ENCODE peak calls at places on chromosomes 13 and 19, in nine cellular contexts. T, H, G, K, P, V, J, D and W are unnamed samples.

GRCh38 chr19:30102666-30103065 is 160.6 kb downstream of the URI1 start:
- DNase-seq in D (no peak), V (no peak), H (no peak), J (no peak), K (no peak), T (no peak), G (no peak), P (no peak), W (no peak)

GRCh38 chr19:35208121-35208520 is 20.4 kb downstream of the FAM187B start:
- DNase-seq in H (no peak), D (no peak), T (no peak), J (no peak), K (peak; percentile 61), V (no peak), P (no peak), G (no peak), W (no peak)

GRCh38 chr13:26425439-26426358 is 131.8 kb upstream of the WASF3 start:
- DNase-seq in H (no peak), V (no peak), P (no peak), K (no peak), G (no peak), T (no peak), J (no peak), D (peak; percentile 55), W (peak; percentile 27)

GRCh38 chr19:39277598-39277997 is 9.4 kb downstream of the IFNL2 start:
- DNase-seq in H (no peak), P (no peak), T (no peak), G (no peak), V (no peak), D (peak; percentile 51), K (no peak), J (no peak), W (peak; percentile 7)

GRCh38 chr13:113767366-113767765 is 8.3 kb downstream of the TMEM255B start:
- DNase-seq in T (no peak), H (no peak), D (no peak), G (no peak), K (no peak), V (no peak), J (no peak), P (no peak), W (no peak)

GRCh38 chr13:95573226-95573625 is 20.7 kb downstream of the CLDN10 start:
- DNase-seq in D (peak; percentile 27), G (no peak), V (no peak), P (no peak), H (no peak), K (no peak), T (no peak), J (no peak), W (peak; percentile 26)

GRCh38 chr19:49512970-49513745 is 697 bp downstream of the FCGRT start:
- DNase-seq in J (no peak), V (peak; percentile 35), P (peak; percentile 64), K (peak; percentile 40), H (no peak), T (no peak), D (no peak), G (no peak), W (peak; percentile 27)

GRCh38 chr19:21482863-21483276 is 22.5 kb upstream of the ZNF429 start:
- DNase-seq in P (peak; percentile 72), J (peak; percentile 35), V (no peak), G (no peak), K (peak; percentile 66), T (peak; percentile 60), H (peak; percentile 60), D (peak; percentile 44), W (peak; percentile 7)

GRCh38 chr13:36438594-36439483 is 6.5 kb downstream of the CCNA1 start:
- DNase-seq in K (no peak), D (no peak), J (no peak), V (no peak), G (no peak), P (no peak), T (no peak), H (no peak), W (no peak)

GRCh38 chr13:95335667-95336066 is 34.4 kb upstream of the ABCC4 start:
- DNase-seq in D (peak; percentile 28), H (no peak), T (no peak), V (no peak), K (no peak), J (no peak), G (no peak), P (no peak), W (peak; percentile 16)

GRCh38 chr19:35715981-35716734 is 1.6 kb upstream of the KMT2B start:
- DNase-seq in J (no peak), V (no peak), H (no peak), K (peak; percentile 35), P (peak; percentile 79), D (peak; percentile 40), T (no peak), G (peak; percentile 90), W (no peak)

GRCh38 chr19:14563989-14564650 is 7.7 kb downstream of the NDUFB7 start:
- DNase-seq in T (peak; percentile 82), J (no peak), V (no peak), P (no peak), H (peak; percentile 62), D (peak; percentile 30), G (peak; percentile 11), K (peak; percentile 51), W (peak; percentile 34)

GRCh38 chr13:95627590-95627989 is 16.9 kb downstream of the DZIP1 start:
- DNase-seq in D (peak; percentile 82), P (no peak), J (no peak), K (no peak), T (no peak), V (no peak), G (no peak), H (no peak), W (peak; percentile 48)